ENCODE peak calls at places on chromosomes 7 and 10, in eight cellular contexts. T is CD4-positive, alpha-beta T cell; O is thoracic aorta; J is transverse colon; M is MM.1S; B is heart right ventricle; L is Panc1; X is fibroblast of lung. K is an unnamed sample.

GRCh38 chr10:126634915-126635314 is 35.6 kb downstream of the C10orf90 start:
- DNase-seq in J (no peak), M (no peak), O (no peak), X (peak), T (no peak), L (no peak), B (no peak), K (peak)

GRCh38 chr10:124602646-124603365 is 141.2 kb downstream of the LHPP start:
- DNase-seq in O (no peak), T (no peak), X (no peak), L (no peak), B (peak), M (no peak), J (no peak), K (no peak)

GRCh38 chr10:106571216-106571954 is 593.1 kb downstream of the SORCS1 start:
- DNase-seq in O (no peak), L (peak), B (no peak), M (no peak), J (no peak), T (no peak), X (peak), K (no peak)

GRCh38 chr7:107937514-107937913 is 46.5 kb downstream of the DLD start:
- DNase-seq in X (no peak), L (no peak), B (no peak), J (no peak), T (no peak), M (no peak), O (no peak), K (peak)

GRCh38 chr7:129166745-129167144 is 21.7 kb upstream of the SMO start:
- DNase-seq in M (no peak), O (no peak), T (no peak), X (no peak), L (no peak), B (no peak), J (no peak), K (no peak)

GRCh38 chr7:156640949-156641485 is 443 bp downstream of the RNF32 start:
- DNase-seq in M (peak), B (no peak), O (no peak), X (peak), L (no peak), T (no peak), J (peak), K (no peak)

GRCh38 chr7:71208881-71209280 is 76.9 kb downstream of the GALNT17 start:
- DNase-seq in X (no peak), T (no peak), L (no peak), M (no peak), O (no peak), B (no peak), J (no peak), K (no peak)

GRCh38 chr7:116327751-116328150 is 117.4 kb downstream of the TES start:
- DNase-seq in J (no peak), M (no peak), O (no peak), T (no peak), B (no peak), X (peak), L (no peak), K (no peak)

GRCh38 chr7:35286986-35287385 is 33.1 kb upstream of the TBX20 start:
- DNase-seq in L (no peak), M (no peak), B (no peak), J (no peak), O (no peak), X (no peak), T (no peak), K (no peak)

GRCh38 chr10:101569465-101569837 is 18.6 kb downstream of the POLL start:
- DNase-seq in J (no peak), L (no peak), B (no peak), M (no peak), X (no peak), O (no peak), T (no peak), K (no peak)

GRCh38 chr10:33126118-33126517 is 168.1 kb upstream of the ITGB1 start:
- DNase-seq in T (peak), L (no peak), O (no peak), B (no peak), X (peak), M (no peak), J (no peak), K (peak)

GRCh38 chr7:128993419-128993818 is 55.7 kb downstream of the IRF5 start:
- DNase-seq in L (no peak), T (no peak), X (no peak), O (no peak), J (no peak), B (no peak), M (no peak), K (no peak)

GRCh38 chr10:116970050-116970449 is 34.9 kb downstream of the SHTN1 start:
- DNase-seq in X (no peak), O (no peak), B (no peak), M (no peak), T (no peak), J (no peak), L (no peak), K (no peak)
- H3K27ac ChIP-seq in X (no peak), O (no peak), B (no peak), M (no peak), T (no peak), J (no peak), L (no peak), K (no peak)

GRCh38 chr7:23001610-23002009 is 12.3 kb downstream of the HYCC1 start:
- DNase-seq in X (no peak), O (no peak), L (no peak), M (peak), B (no peak), T (no peak), J (no peak), K (no peak)

GRCh38 chr7:23000597-23001360 is 13.2 kb downstream of the HYCC1 start:
- DNase-seq in B (no peak), L (no peak), T (no peak), O (no peak), M (no peak), J (no peak), X (peak), K (no peak)

GRCh38 chr7:23003505-23004246 is 10.3 kb downstream of the HYCC1 start:
- DNase-seq in M (no peak), X (peak), J (no peak), B (no peak), O (no peak), L (no peak), T (no peak), K (no peak)

GRCh38 chr7:23004247-23004520 is 9.7 kb downstream of the HYCC1 start:
- DNase-seq in O (no peak), L (no peak), T (no peak), M (no peak), X (no peak), J (no peak), B (no peak), K (no peak)

DNA sequence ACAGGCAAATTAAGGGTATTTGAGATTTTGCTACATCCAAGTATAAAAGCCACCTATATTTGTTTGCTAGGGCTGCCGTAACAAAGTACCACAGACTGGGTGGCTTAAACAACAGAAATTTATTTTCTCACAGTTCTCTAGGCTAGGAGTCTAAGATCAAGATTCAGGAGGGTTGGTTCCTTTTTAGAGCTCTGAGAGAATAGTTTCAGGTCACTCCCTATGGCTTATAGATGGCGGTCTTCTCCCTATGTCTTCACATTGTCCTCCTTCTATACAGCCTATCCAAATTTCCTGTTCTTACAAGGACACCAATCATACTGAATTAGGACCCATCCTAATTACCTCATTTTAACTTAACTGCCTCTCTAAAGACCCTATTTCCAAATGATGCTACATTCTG is 11.2 kb downstream of the HYCC1 start:
- DNase-seq in T (no peak), X (no peak), O (no peak), L (no peak), B (no peak), J (no peak), M (no peak), K (no peak)
- H3K27ac ChIP-seq in T (no peak), X (no peak), O (peak), L (no peak), B (no peak), J (no peak), M (peak), K (no peak)

DNA sequence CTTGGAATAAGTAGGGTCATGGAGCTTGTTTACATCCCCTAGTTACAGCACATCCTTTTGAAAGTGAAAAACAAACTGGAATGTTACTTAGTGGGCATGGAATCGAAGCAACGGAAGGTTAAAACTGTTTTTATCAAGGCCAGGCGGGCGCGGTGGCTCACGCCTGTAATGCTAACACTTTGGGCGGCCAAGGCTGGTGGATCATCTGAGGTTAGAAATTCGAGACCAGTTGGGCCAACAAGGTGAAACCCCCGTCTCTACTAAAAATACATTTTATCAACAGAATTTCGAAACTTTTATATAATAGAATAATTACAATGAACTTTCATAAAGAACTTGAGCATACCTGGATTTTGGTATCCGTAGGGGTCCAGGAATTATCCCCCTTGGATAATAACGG is 1.1 kb upstream of the TMED4 start:
- DNase-seq in T (no peak), L (no peak), B (no peak), X (no peak), M (no peak), O (no peak), J (no peak), K (no peak)
- H3K27ac ChIP-seq in T (peak), L (peak), B (peak), X (peak), M (peak), O (peak), J (peak), K (peak)

GRCh38 chr10:10871312-10871711 is 146.4 kb upstream of the CELF2 start:
- DNase-seq in X (no peak), B (no peak), J (no peak), O (no peak), T (no peak), L (no peak), M (no peak), K (no peak)
- H3K27ac ChIP-seq in X (peak), B (peak), J (peak), O (peak), T (no peak), L (no peak), M (no peak), K (no peak)

K was measured in epithelial cell of prostate.